ENCODE peak calls at places on chromosome 16, in four cellular contexts. W, X, J and V are unnamed samples.

GRCh38 chr16:27768651-27769270 is 218.8 kb downstream of the KATNIP start:
- DNase-seq in X (peak), J (no peak), W (peak), V (no peak)

GRCh38 chr16:73068546-73069401 is 20.8 kb upstream of the ZFHX3 start:
- DNase-seq in X (no peak), W (peak), J (peak), V (no peak)

GRCh38 chr16:54402270-54402669 is 115.7 kb upstream of the IRX3 start:
- DNase-seq in W (no peak), X (no peak), J (no peak), V (peak)

GRCh38 chr16:84579936-84580335 is 37.9 kb downstream of the COTL1 start:
- DNase-seq in W (no peak), J (no peak), X (no peak), V (no peak)

GRCh38 chr16:48546774-48547173 is 63.2 kb downstream of the N4BP1 start:
- DNase-seq in X (no peak), W (no peak), J (no peak), V (no peak)

GRCh38 chr16:57297856-57298255 is 13.4 kb upstream of the PLLP start:
- DNase-seq in W (no peak), J (no peak), X (peak), V (no peak)

GRCh38 chr16:56974549-56975300 is 13.0 kb downstream of the CETP start:
- DNase-seq in J (no peak), W (no peak), X (no peak), V (no peak)

GRCh38 chr16:70694088-70694487 is 8.2 kb upstream of the MTSS2 start:
- DNase-seq in X (no peak), J (no peak), W (peak), V (no peak)

GRCh38 chr16:23365602-23366240 is 63.6 kb downstream of the SCNN1B start:
- DNase-seq in W (no peak), J (no peak), X (peak), V (no peak)

GRCh38 chr16:5056347-5056746 is 9.4 kb downstream of the C16orf89 start:
- DNase-seq in X (peak), J (no peak), W (peak), V (no peak)

GRCh38 chr16:15604460-15605390 is 38.2 kb downstream of the MARF1 start:
- DNase-seq in J (no peak), X (no peak), W (no peak), V (no peak)

GRCh38 chr16:29834079-29834478 is 13.8 kb downstream of the MVP start:
- DNase-seq in X (no peak), J (no peak), W (no peak), V (no peak)

GRCh38 chr16:2516391-2517240 is 2.9 kb downstream of the ATP6V0C start:
- DNase-seq in J (no peak), W (peak), X (no peak), V (no peak)

GRCh38 chr16:2952679-2953078 is 11.4 kb upstream of the KREMEN2 start:
- DNase-seq in W (no peak), X (no peak), J (no peak), V (no peak)

GRCh38 chr16:8880839-8881510 is 1.2 kb upstream of the LITAFD start:
- DNase-seq in X (no peak), J (no peak), W (no peak), V (no peak)

GRCh38 chr16:84990782-84991181 is 20.6 kb downstream of the ZDHHC7 start:
- DNase-seq in X (no peak), J (no peak), W (no peak), V (no peak)

GRCh38 chr16:63323055-63323454 is 1286.8 kb upstream of the CDH8 start:
- DNase-seq in X (no peak), J (no peak), W (peak), V (no peak)

GRCh38 chr16:89646906-89647305 is 10.6 kb downstream of the CHMP1A start:
- DNase-seq in J (no peak), X (no peak), W (no peak), V (no peak)

GRCh38 chr16:72424776-72425175 is 252.8 kb upstream of the PMFBP1 start:
- DNase-seq in X (no peak), W (no peak), J (no peak), V (no peak)

GRCh38 chr16:46629331-46629843 is 8.2 kb upstream of the SHCBP1 start:
- DNase-seq in W (peak), X (no peak), J (no peak), V (no peak)

GRCh38 chr16:59899940-59900339 is 1165.8 kb upstream of the GOT2 start:
- DNase-seq in X (no peak), J (no peak), W (no peak), V (no peak)

GRCh38 chr16:3063617-3064389 is 1.6 kb upstream of the IL32 start:
- DNase-seq in X (no peak), W (no peak), J (no peak), V (no peak)

GRCh38 chr16:4750896-4751295 is 16.1 kb downstream of the ZNF500 start:
- DNase-seq in W (no peak), J (no peak), X (no peak), V (no peak)

GRCh38 chr16:14003119-14003570 is 68.0 kb upstream of the MRTFB start:
- DNase-seq in J (peak), X (no peak), W (peak), V (peak)

GRCh38 chr16:57982345-57982744 is 11.4 kb upstream of the CNGB1 start:
- DNase-seq in X (no peak), J (no peak), W (no peak), V (no peak)

GRCh38 chr16:49019081-49019633 is 262.5 kb downstream of the CBLN1 start:
- DNase-seq in W (no peak), J (no peak), X (no peak), V (no peak)

GRCh38 chr16:85369741-85370528 is 243.2 kb upstream of the GSE1 start:
- DNase-seq in W (peak), J (peak), X (peak), V (no peak)

GRCh38 chr16:10504404-10504885 is 76.0 kb downstream of the EMP2 start:
- DNase-seq in W (no peak), X (no peak), J (no peak), V (no peak)

GRCh38 chr16:28596115-28596630 is 677 bp downstream of the SULT1A2 start:
- DNase-seq in W (no peak), J (no peak), X (no peak), V (no peak)

GRCh38 chr16:84810518-84811273 is 9.1 kb upstream of the CRISPLD2 start:
- DNase-seq in J (peak), X (no peak), W (peak), V (no peak)

GRCh38 chr16:53745126-53745525 is 41.2 kb downstream of the FTO start:
- DNase-seq in X (no peak), W (no peak), J (no peak), V (no peak)

GRCh38 chr16:88387941-88388627 is 5.3 kb downstream of the ZNF469 start:
- DNase-seq in W (no peak), X (peak), J (no peak), V (peak)

GRCh38 chr16:54987081-54987480 is 56.4 kb downstream of the IRX5 start:
- DNase-seq in J (no peak), X (no peak), W (no peak), V (no peak)

GRCh38 chr16:85055503-85056210 is 28.1 kb downstream of the KIAA0513 start:
- DNase-seq in X (no peak), W (peak), J (peak), V (peak)

GRCh38 chr16:85773044-85773443 is 22.1 kb upstream of the C16orf74 start:
- DNase-seq in W (no peak), J (no peak), X (no peak), V (no peak)

GRCh38 chr16:69890114-69890890 is 60.8 kb upstream of the CLEC18A start:
- DNase-seq in W (peak), J (peak), X (no peak), V (no peak)

GRCh38 chr16:55526448-55526847 is 17.6 kb downstream of the LPCAT2 start:
- DNase-seq in X (no peak), W (no peak), J (no peak), V (no peak)

GRCh38 chr16:1344499-1344898 is 7.2 kb downstream of the TSR3 start:
- DNase-seq in W (no peak), X (no peak), J (no peak), V (no peak)

GRCh38 chr16:1340730-1341494 is 7.5 kb downstream of the BAIAP3 start:
- DNase-seq in X (no peak), W (no peak), J (no peak), V (no peak)

GRCh38 chr16:1343428-1344242 is 8.0 kb downstream of the TSR3 start:
- DNase-seq in W (no peak), J (no peak), X (no peak), V (no peak)

GRCh38 chr16:1341495-1342388 is 8.3 kb downstream of the BAIAP3 start:
- DNase-seq in W (no peak), J (no peak), X (no peak), V (no peak)

DNA sequence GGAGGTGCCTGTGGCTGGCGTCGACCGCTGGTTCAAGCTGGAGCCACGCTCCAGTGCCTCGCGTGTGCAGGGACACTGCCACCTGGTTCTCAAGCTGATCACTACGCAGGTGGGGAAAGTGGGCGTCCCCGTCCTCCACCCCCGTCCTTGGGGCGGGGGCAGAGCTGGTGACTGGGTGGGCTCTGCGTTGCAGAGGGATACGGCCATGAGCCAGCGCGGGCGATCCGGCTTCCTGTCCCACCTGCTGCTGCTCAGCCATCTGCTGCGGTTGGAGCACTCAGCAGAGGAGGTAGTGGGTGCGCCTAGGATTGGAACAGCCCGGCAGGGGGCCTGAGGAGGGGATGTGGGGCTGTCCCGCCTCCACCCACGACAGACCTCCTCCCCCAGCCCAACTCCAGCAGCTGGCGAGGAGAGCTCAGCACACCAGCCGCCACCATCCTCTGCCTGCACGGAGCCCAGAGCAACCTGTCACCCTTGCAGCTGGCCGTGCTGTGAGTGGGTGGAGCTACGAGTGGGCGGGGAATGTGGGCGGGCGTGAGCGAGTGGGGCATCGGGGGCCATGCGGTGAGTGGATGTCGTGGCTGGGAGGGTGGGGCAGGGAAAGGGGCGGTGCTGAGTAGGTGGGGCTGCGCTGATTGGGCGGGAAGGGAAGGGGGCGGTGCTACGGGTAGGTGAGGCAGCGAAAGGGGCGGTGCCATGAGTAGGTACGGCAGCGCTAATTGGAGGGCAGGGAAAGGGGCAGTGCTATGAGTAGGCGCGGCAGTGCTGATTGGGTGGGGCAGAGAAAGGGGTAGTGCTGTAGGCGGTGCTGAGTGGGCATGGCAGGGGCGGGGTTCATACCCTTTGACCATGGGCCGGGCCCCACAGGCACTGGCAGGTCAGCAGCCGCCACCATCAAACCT is 8.9 kb downstream of the TSR3 start:
- DNase-seq in X (peak), J (peak), W (peak), V (peak)
- TF ChIP-seq CTCF in X (peak), J (no peak), W (no peak), V (no peak)

GRCh38 chr16:11793840-11794239 is 3.2 kb downstream of the ZC3H7A start:
- DNase-seq in J (no peak), X (peak), W (peak), V (no peak)

GRCh38 chr16:11788914-11789313 is 8.1 kb downstream of the ZC3H7A start:
- DNase-seq in X (no peak), J (no peak), W (no peak), V (no peak)

GRCh38 chr16:11794447-11794846 is 2.6 kb downstream of the ZC3H7A start:
- DNase-seq in W (no peak), X (no peak), J (no peak), V (no peak)

GRCh38 chr16:11792404-11793260 is 4.4 kb downstream of the ZC3H7A start:
- DNase-seq in J (no peak), W (no peak), X (peak), V (no peak)

GRCh38 chr16:11791144-11791828 is 5.8 kb downstream of the ZC3H7A start:
- DNase-seq in J (no peak), W (no peak), X (no peak), V (no peak)
- H3K4me3 ChIP-seq in J (no peak), W (no peak), X (no peak), V (no peak)

DNA sequence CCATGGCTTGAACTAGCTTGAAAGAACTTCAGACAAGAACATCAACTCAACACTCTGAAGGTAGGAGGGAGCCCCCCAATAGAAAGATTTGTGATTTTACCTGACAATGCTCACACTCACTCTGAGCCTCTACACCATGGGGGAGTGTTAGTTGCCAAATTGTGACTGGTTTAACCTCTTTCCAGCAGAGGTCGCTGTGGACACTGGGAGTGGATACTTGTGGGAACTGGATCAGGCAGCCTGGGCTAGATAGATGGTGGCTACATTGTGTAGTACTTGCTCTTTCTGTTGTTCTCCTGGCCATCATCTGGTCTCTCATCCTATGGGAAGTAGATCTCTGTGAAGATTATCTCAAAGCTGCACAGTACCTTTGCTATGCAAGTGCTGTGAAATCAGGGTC is 2.9 kb downstream of the SMPD3 start:
- DNase-seq in J (no peak), W (peak), X (no peak), V (no peak)
- TF ChIP-seq CTCF in J (peak), W (peak), X (no peak), V (no peak)

DNA sequence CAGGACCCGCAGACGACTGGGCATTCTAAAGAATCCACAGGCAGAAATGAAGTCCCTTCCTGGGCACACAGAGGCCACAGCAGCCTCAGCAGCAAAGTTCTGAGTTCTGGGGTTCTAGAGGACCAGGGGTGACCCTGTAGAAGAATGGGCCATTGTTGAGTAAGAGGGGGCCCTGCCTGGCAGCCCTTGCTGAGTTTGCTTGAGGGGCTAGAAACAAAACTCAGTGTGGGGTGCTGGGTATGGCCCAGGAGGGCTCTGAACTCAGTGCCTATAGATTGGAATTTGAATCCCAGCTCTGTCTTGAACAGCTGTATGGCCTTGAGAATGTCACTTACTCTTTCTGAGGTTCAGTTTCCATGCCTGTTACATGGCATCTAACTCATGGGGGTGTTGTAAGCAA is at the start of gene PDILT:
- DNase-seq in J (no peak), W (no peak), X (no peak), V (no peak)
- H3K4me3 ChIP-seq in J (no peak), W (no peak), X (no peak), V (no peak)

DNA sequence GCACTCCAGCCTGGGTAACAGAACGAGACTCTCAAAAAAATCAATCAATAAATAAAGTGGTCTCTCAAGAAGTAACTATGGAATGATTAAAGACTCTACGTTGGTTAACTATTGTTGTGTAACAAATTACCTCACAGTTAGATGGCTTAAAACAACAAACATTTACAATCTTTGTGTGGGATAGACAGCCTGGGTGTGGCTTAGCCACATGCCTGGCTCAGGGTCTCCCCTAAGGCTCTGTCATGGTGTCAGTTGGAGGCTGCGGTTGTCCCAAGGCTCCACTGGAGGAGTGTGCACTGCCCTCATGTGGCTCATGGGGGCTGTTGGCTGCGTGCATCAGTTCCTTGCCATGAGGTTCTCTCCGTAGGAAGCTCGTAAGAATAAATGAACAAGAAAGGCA is 294.5 kb downstream of the SNX29 start:
- DNase-seq in J (no peak), W (peak), X (no peak), V (no peak)
- TF ChIP-seq CTCF in J (no peak), W (peak), X (no peak), V (no peak)

GRCh38 chr16:87060026-87060986 is 256.9 kb downstream of the C16orf95 start:
- DNase-seq in J (peak), W (peak), X (no peak), V (no peak)

GRCh38 chr16:87063543-87063942 is 253.6 kb downstream of the C16orf95 start:
- DNase-seq in X (no peak), W (peak), J (no peak), V (no peak)

GRCh38 chr16:87061521-87061920 is 255.7 kb downstream of the C16orf95 start:
- DNase-seq in X (no peak), J (no peak), W (no peak), V (no peak)

GRCh38 chr16:87064731-87065720 is 252.2 kb downstream of the C16orf95 start:
- DNase-seq in J (no peak), W (peak), X (no peak), V (no peak)

DNA sequence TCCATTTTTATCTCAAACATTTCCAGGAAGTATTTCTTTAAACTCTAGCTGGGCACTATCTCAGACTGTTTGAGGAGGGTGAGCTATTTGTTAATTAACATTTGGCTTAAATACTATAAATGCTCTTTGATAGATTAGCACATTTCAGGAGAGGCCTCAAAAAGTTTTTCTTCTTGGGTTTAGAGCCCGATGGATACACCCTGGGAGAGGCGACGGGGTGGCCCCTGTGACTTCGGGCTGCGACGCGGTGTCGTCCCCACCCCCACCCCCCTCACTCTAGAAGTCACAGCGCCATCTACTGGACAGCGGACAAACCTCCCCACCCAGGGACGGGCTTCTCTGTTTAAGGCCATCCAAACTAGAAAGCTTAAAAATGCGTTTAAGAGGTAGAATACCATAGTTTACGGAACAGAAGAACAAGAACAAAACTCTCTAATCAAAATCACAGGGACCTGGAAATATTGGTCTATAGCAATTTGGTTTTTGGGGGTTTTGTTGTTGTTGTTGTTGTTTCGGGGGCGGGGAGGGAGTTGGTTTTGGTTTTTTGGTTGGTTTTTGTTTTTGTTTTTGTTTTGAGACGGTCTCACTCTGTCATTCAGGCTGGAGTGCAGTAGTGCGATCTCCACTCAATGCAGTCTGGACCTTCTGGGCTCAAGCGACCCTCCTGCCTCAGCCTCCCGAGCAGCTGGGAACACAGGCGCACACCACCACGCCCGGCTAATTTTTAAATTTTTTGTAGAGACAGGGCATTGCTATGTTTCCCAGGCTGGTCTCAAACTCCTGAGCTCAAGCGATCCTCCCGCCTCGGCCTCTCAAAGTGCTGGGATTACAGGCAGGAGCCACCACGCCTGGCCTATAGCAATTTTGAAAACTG is 254.4 kb downstream of the C16orf95 start:
- DNase-seq in X (peak), J (peak), W (peak), V (peak)
- H3K4me3 ChIP-seq in X (no peak), J (peak), W (peak), V (no peak)

GRCh38 chr16:50245417-50246298 is 20.7 kb upstream of the ADCY7 start:
- DNase-seq in W (peak), X (peak), J (peak), V (no peak)
- TF ChIP-seq CTCF in W (peak), X (peak), J (peak), V (no peak)

DNA sequence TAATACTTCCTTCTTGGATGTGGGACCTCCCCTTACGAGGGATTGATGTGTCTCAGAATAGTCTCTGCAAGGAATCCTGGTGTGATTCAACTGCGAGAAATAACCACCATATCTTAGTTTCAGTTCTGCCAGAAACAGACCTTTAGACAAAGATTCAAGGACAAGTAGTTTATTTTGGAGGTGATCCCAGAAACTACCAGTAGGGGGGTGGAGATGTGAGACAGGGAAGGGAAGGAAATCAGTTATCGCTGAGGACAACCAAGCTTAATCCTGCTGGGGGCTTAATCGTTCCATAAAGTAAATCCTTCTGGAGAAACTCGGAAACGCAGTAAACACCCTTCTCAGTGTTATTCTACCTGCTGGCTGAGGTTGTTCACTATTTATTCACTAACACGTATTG is 5.0 kb upstream of the SDR42E1 start:
- DNase-seq in W (peak), X (no peak), J (no peak), V (no peak)
- H3K4me3 ChIP-seq in W (peak), X (no peak), J (no peak), V (no peak)